ENCODE peak calls at places on chromosomes 5 and 9, in five cellular contexts. S is neural crest cell, B is thyroid gland, L is GM13976, G is tibial artery. W is an unnamed sample.

GRCh38 chr9:124110307-124110915 is 98.8 kb downstream of the LHX2 start:
- DNase-seq in B (peak; percentile 66), S (peak; percentile 82), L (peak; percentile 76), G (peak; percentile 43), W (peak; percentile 77)

GRCh38 chr5:116494784-116495480 is 79.7 kb downstream of the SEMA6A start:
- DNase-seq in L (no peak), G (no peak), S (no peak), B (no peak), W (no peak)

GRCh38 chr5:61477788-61478187 is 145.7 kb downstream of the ZSWIM6 start:
- DNase-seq in G (no peak), B (no peak), S (no peak), L (no peak), W (no peak)

GRCh38 chr5:155689403-155689802 is 637.6 kb upstream of the SGCD start:
- DNase-seq in B (no peak), G (no peak), L (no peak), S (no peak), W (no peak)

GRCh38 chr5:120942551-120942950 is 478.5 kb downstream of the PRR16 start:
- DNase-seq in B (no peak), L (no peak), S (no peak), G (no peak), W (no peak)

GRCh38 chr5:67142816-67143215 is 53.8 kb downstream of the CD180 start:
- DNase-seq in L (no peak), B (no peak), S (no peak), G (no peak), W (no peak)

GRCh38 chr5:176174345-176175025 is 63.7 kb upstream of the SIMC1 start:
- DNase-seq in B (no peak), L (no peak), S (no peak), G (no peak), W (no peak)

GRCh38 chr5:141494761-141495455 is 6.0 kb downstream of the PCDHGC5 start:
- DNase-seq in S (peak; percentile 43), L (no peak), G (no peak), B (no peak), W (no peak)

GRCh38 chr5:36530249-36530648 is 76.2 kb upstream of the SLC1A3 start:
- DNase-seq in G (no peak), L (no peak), S (no peak), B (no peak), W (no peak)

GRCh38 chr5:96936431-96937221 is 746 bp downstream of the LNPEP start:
- DNase-seq in G (peak; percentile 36), S (peak; percentile 3), B (peak; percentile 54), L (no peak), W (peak; percentile 38)

GRCh38 chr5:42005561-42006153 is 80.6 kb downstream of the FBXO4 start:
- DNase-seq in S (no peak), L (peak; percentile 24), B (no peak), G (no peak), W (peak; percentile 12)

GRCh38 chr9:4743131-4743875 is 2.3 kb upstream of the AK3 start:
- DNase-seq in S (no peak), G (no peak), L (no peak), B (no peak), W (no peak)

GRCh38 chr9:79308012-79308411 is 263.8 kb upstream of the TLE4 start:
- DNase-seq in S (no peak), L (no peak), B (no peak), G (no peak), W (no peak)

GRCh38 chr5:110594866-110595265 is 131.6 kb downstream of the TMEM232 start:
- DNase-seq in S (no peak), B (no peak), G (no peak), L (no peak), W (no peak)

GRCh38 chr5:75052461-75053285 is at the start of gene GCNT4:
- DNase-seq in B (peak; percentile 59), G (peak; percentile 30), L (peak; percentile 55), S (peak; percentile 48), W (peak; percentile 52)

GRCh38 chr5:181191526-181192336 is 13.3 kb downstream of the TRIM7 start:
- DNase-seq in B (peak; percentile 94), L (peak; percentile 95), S (peak; percentile 97), G (peak; percentile 94), W (peak; percentile 97)

GRCh38 chr5:35622974-35623373 is 5.3 kb downstream of the SPEF2 start:
- DNase-seq in L (no peak), B (no peak), G (no peak), S (no peak), W (no peak)

GRCh38 chr9:114156311-114156657 is 947 bp downstream of the COL27A1 start:
- DNase-seq in L (no peak), G (peak; percentile 50), S (no peak), B (peak; percentile 23), W (no peak)

GRCh38 chr5:179530069-179530998 is 20.0 kb upstream of the RUFY1 start:
- DNase-seq in G (peak; percentile 47), S (peak; percentile 51), L (peak; percentile 86), B (peak; percentile 54), W (peak; percentile 84)

GRCh38 chr5:154179846-154180710 is 10.5 kb upstream of the GALNT10 start:
- DNase-seq in G (no peak), B (no peak), S (peak; percentile 24), L (peak; percentile 67), W (peak; percentile 70)

GRCh38 chr9:95770653-95771131 is 104.8 kb upstream of the ERCC6L2 start:
- DNase-seq in B (no peak), L (no peak), G (no peak), S (no peak), W (no peak)

GRCh38 chr5:154865466-154866184 is 7.2 kb downstream of the CNOT8 start:
- DNase-seq in B (no peak), G (no peak), S (no peak), L (no peak), W (no peak)

GRCh38 chr9:111731916-111732315 is 62.8 kb downstream of the SHOC1 start:
- DNase-seq in L (no peak), S (no peak), G (no peak), B (no peak), W (no peak)

GRCh38 chr5:2563046-2563445 is 188.4 kb downstream of the IRX2 start:
- DNase-seq in S (no peak), G (no peak), B (no peak), L (no peak), W (no peak)

GRCh38 chr9:129673602-129674001 is 8.2 kb downstream of the PRRX2 start:
- DNase-seq in G (no peak), B (no peak), L (no peak), S (no peak), W (no peak)

GRCh38 chr5:5891350-5891749 is 468.9 kb downstream of the ICE1 start:
- DNase-seq in S (no peak), G (no peak), B (no peak), L (peak; percentile 31), W (no peak)

GRCh38 chr5:89556215-89557009 is 673.4 kb upstream of the MEF2C start:
- DNase-seq in L (no peak), G (no peak), S (no peak), B (no peak), W (no peak)

GRCh38 chr9:124574944-124575343 is 67.7 kb upstream of the NR5A1 start:
- DNase-seq in L (no peak), S (no peak), B (no peak), G (no peak), W (no peak)

GRCh38 chr5:32677023-32677422 is 34.1 kb upstream of the NPR3 start:
- DNase-seq in G (no peak), B (no peak), L (no peak), S (no peak), W (no peak)

DNA sequence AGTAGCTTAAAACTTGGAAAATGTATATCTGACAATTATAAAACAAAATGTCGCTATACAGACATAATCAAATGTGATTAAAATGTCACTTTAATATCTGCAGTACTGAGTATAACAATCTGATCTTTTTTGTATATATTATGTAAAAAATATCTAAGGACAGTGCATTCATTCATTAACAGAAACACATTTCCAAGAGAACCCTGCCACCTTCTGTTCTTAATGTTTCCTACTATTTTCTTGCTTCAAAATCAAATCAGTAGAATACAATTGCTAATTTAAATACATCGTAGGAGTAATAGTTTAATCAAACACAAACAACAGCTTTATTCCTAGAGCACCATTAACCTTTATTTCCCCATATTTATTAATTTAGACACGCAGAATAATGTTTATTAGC is 142.6 kb upstream of the ST8SIA4 start:
- DNase-seq in L (peak; percentile 27), G (no peak), S (no peak), B (no peak), W (peak; percentile 23)
- TF ChIP-seq CTCF in L (peak; percentile 8), G (no peak), S (no peak), B (no peak), W (no peak)

GRCh38 chr9:37364751-37365360 is 57.6 kb upstream of the GRHPR start:
- DNase-seq in B (no peak), G (no peak), S (no peak), L (no peak), W (no peak)
- TF ChIP-seq CTCF in B (no peak), G (no peak), S (peak; percentile 22), L (peak; percentile 38), W (peak; percentile 42)

DNA sequence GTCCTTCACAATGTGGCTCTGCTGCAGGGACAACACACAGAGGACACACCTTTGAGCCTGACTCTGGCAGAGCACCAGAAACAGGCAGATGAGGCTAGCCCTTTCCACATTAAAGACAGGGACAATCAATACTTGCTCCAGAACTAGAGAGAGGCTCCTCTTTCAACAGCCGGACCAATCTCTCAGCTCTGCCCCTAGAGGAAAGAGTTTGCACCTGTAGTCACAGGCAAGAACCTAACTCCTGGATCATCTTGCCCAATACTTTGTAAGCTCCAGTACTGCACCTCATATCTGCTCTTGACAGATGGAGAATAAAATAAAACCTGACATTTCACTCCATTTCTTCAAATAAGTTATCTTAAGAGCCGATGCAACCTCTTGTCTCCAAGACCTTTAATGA is 52.1 kb downstream of the EPB41L4A start:
- DNase-seq in L (no peak), G (no peak), B (no peak), S (no peak), W (peak; percentile 22)
- TF ChIP-seq CTCF in L (no peak), G (no peak), B (no peak), S (peak; percentile 54), W (no peak)

DNA sequence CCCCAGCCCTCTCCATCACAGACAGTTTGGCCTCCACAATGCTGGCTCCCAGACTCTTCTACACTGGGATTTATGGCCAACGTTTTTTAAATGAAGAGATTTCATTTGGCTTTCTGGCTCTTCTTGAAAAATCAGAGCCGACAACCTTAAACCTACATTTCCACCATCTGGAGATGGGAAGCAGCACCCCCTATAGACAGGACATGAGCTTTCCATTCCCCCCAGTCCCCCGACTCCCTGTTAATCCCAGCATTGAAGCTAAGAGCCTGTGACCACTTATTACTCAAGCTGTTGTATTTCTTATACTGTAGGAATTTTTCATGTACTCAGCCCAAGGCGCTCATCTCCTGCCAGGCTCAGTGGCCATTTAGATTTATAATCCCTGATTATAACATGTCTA is 34.0 kb upstream of the AFAP1L1 start:
- DNase-seq in G (no peak), B (no peak), S (no peak), L (no peak), W (no peak)
- TF ChIP-seq CTCF in G (no peak), B (no peak), S (no peak), L (no peak), W (no peak)

DNA sequence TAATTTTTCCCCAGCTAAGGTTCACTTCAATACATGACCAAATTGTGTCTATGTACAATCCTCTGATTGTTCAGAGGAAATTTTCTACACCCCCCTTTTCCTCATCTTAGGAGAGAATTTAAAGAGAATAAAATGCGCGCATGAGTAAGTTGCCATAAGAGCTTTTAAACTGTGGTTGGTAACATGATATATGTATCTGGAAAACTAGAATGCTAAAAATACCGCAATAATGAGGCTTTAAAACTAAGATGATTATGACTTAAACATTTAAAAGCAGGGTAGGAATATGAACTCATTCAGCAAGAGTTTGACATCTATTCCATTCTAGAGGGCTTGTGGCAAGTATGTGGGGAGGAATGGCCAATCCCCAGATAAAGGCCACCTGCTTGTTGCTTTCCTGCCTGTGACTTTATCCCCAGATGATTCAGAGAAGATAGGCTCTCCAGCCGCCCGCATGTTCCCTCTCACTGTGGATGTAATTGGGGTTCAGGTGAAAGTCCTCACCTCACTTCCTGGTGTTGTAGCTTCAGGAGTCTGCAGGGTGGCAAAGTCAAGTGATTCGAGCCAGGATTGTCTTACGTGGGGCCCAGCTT is 26.5 kb upstream of the BASP1 start:
- DNase-seq in B (no peak), L (no peak), S (no peak), G (no peak), W (no peak)
- TF ChIP-seq CTCF in B (no peak), L (no peak), S (peak; percentile 7), G (no peak), W (no peak)

W was measured in GM20000.